ENCODE peak calls at places on chromosomes 3 and 15, in six cellular contexts. One of them, this sample, is unnamed.

GRCh38 chr3:53816430-53816829 is 29.8 kb downstream of the CHDH start:
- DNase-seq in RWPE1: no peak
- DNase-seq in GM20000: no peak
- DNase-seq in upper lobe of right lung: no peak
- DNase-seq in GM06990: no peak
- DNase-seq in testis: peak
- DNase-seq in this sample: no peak

GRCh38 chr15:92634641-92635272 is 20.8 kb downstream of the FAM174B start:
- DNase-seq in GM20000: no peak
- DNase-seq in upper lobe of right lung: no peak
- DNase-seq in RWPE1: no peak
- DNase-seq in GM06990: no peak
- DNase-seq in testis: no peak
- DNase-seq in this sample: no peak

GRCh38 chr3:166917437-166917836 is 462.7 kb downstream of the ZBBX start:
- DNase-seq in RWPE1: no peak
- DNase-seq in testis: no peak
- DNase-seq in GM20000: no peak
- DNase-seq in GM06990: no peak
- DNase-seq in upper lobe of right lung: no peak
- DNase-seq in this sample: no peak

GRCh38 chr15:90871716-90872480 is 3.5 kb downstream of the FURIN start:
- DNase-seq in upper lobe of right lung: no peak
- DNase-seq in RWPE1: peak
- DNase-seq in GM20000: peak
- DNase-seq in testis: peak
- DNase-seq in GM06990: no peak
- DNase-seq in this sample: peak

GRCh38 chr3:21174461-21174860 is 576.5 kb downstream of the ZNF385D start:
- DNase-seq in GM20000: no peak
- DNase-seq in GM06990: no peak
- DNase-seq in upper lobe of right lung: no peak
- DNase-seq in RWPE1: no peak
- DNase-seq in testis: no peak
- DNase-seq in this sample: no peak

GRCh38 chr3:186268616-186269448 is 93.2 kb downstream of the DGKG start:
- DNase-seq in RWPE1: no peak
- DNase-seq in upper lobe of right lung: no peak
- DNase-seq in GM06990: no peak
- DNase-seq in testis: no peak
- DNase-seq in GM20000: no peak
- DNase-seq in this sample: no peak

GRCh38 chr3:146093928-146094327 is 67.1 kb downstream of the PLOD2 start:
- DNase-seq in GM20000: no peak
- DNase-seq in testis: no peak
- DNase-seq in upper lobe of right lung: no peak
- DNase-seq in GM06990: no peak
- DNase-seq in RWPE1: no peak
- DNase-seq in this sample: no peak

GRCh38 chr3:45064512-45065372 is 38.6 kb downstream of the CLEC3B start:
- DNase-seq in GM06990: no peak
- DNase-seq in testis: no peak
- DNase-seq in GM20000: no peak
- DNase-seq in RWPE1: no peak
- DNase-seq in upper lobe of right lung: no peak
- DNase-seq in this sample: no peak

GRCh38 chr3:133540896-133541674 is 32.4 kb upstream of the CDV3 start:
- DNase-seq in testis: no peak
- DNase-seq in RWPE1: no peak
- DNase-seq in upper lobe of right lung: no peak
- DNase-seq in GM06990: peak
- DNase-seq in GM20000: peak
- DNase-seq in this sample: peak

GRCh38 chr3:144821583-144821982 is 850.0 kb downstream of the DIPK2A start:
- DNase-seq in RWPE1: no peak
- DNase-seq in testis: no peak
- DNase-seq in GM20000: no peak
- DNase-seq in GM06990: no peak
- DNase-seq in upper lobe of right lung: no peak
- DNase-seq in this sample: no peak

GRCh38 chr3:112089956-112090898 is 4.0 kb downstream of the C3orf52 start:
- DNase-seq in GM06990: no peak
- DNase-seq in RWPE1: no peak
- DNase-seq in GM20000: no peak
- DNase-seq in upper lobe of right lung: no peak
- DNase-seq in testis: no peak
- DNase-seq in this sample: no peak

GRCh38 chr3:117681619-117682018 is 972.0 kb downstream of the TUSC7 start:
- DNase-seq in RWPE1: peak
- DNase-seq in GM20000: no peak
- DNase-seq in GM06990: no peak
- DNase-seq in testis: no peak
- DNase-seq in upper lobe of right lung: no peak
- DNase-seq in this sample: no peak

GRCh38 chr15:60993008-60993407 is 236.1 kb downstream of the RORA start:
- DNase-seq in GM06990: no peak
- DNase-seq in upper lobe of right lung: no peak
- DNase-seq in GM20000: no peak
- DNase-seq in RWPE1: no peak
- DNase-seq in testis: no peak
- DNase-seq in this sample: no peak

GRCh38 chr3:44130249-44130648 is 111.4 kb upstream of the TOPAZ1 start:
- DNase-seq in RWPE1: no peak
- DNase-seq in GM20000: peak
- DNase-seq in testis: no peak
- DNase-seq in GM06990: no peak
- DNase-seq in upper lobe of right lung: no peak
- DNase-seq in this sample: no peak

GRCh38 chr3:112446343-112446742 is 52.9 kb downstream of the BTLA start:
- DNase-seq in testis: no peak
- DNase-seq in GM06990: no peak
- DNase-seq in RWPE1: no peak
- DNase-seq in GM20000: no peak
- DNase-seq in upper lobe of right lung: no peak
- DNase-seq in this sample: no peak

GRCh38 chr15:93041159-93041547 is 47.9 kb downstream of the RGMA start:
- DNase-seq in GM06990: no peak
- DNase-seq in upper lobe of right lung: no peak
- DNase-seq in GM20000: no peak
- DNase-seq in RWPE1: no peak
- DNase-seq in testis: no peak
- DNase-seq in this sample: no peak

GRCh38 chr3:79378064-79378463 is 389.7 kb downstream of the ROBO1 start:
- DNase-seq in upper lobe of right lung: no peak
- DNase-seq in GM06990: no peak
- DNase-seq in GM20000: no peak
- DNase-seq in RWPE1: no peak
- DNase-seq in testis: no peak
- DNase-seq in this sample: no peak

GRCh38 chr3:30548605-30549004 is 57.8 kb upstream of the TGFBR2 start:
- DNase-seq in testis: peak
- DNase-seq in RWPE1: peak
- DNase-seq in GM06990: peak
- DNase-seq in upper lobe of right lung: no peak
- DNase-seq in GM20000: no peak
- DNase-seq in this sample: no peak

GRCh38 chr3:59425371-59425770 is 375.5 kb upstream of the CFAP20DC start:
- DNase-seq in upper lobe of right lung: no peak
- DNase-seq in GM06990: no peak
- DNase-seq in testis: peak
- DNase-seq in RWPE1: peak
- DNase-seq in GM20000: no peak
- DNase-seq in this sample: no peak

GRCh38 chr15:82540055-82540983 is at the start of gene RPS17:
- DNase-seq in testis: peak
- DNase-seq in upper lobe of right lung: peak
- DNase-seq in RWPE1: peak
- DNase-seq in GM06990: peak
- DNase-seq in GM20000: peak
- DNase-seq in this sample: peak

GRCh38 chr3:53236112-53236841 is 19.5 kb downstream of the TKT start:
- DNase-seq in upper lobe of right lung: peak
- DNase-seq in testis: peak
- DNase-seq in RWPE1: peak
- DNase-seq in GM06990: no peak
- DNase-seq in GM20000: no peak
- DNase-seq in this sample: no peak

GRCh38 chr3:98809561-98809960 is 46.4 kb downstream of the ST3GAL6 start:
- DNase-seq in testis: no peak
- DNase-seq in RWPE1: no peak
- DNase-seq in upper lobe of right lung: no peak
- DNase-seq in GM20000: peak
- DNase-seq in GM06990: no peak
- DNase-seq in this sample: no peak

GRCh38 chr3:4864503-4864902 is 114.7 kb upstream of the BHLHE40 start:
- DNase-seq in GM20000: no peak
- DNase-seq in testis: no peak
- DNase-seq in upper lobe of right lung: no peak
- DNase-seq in RWPE1: no peak
- DNase-seq in GM06990: no peak
- DNase-seq in this sample: no peak

GRCh38 chr3:47578119-47578630 is 490 bp downstream of the CSPG5 start:
- DNase-seq in GM06990: peak
- DNase-seq in testis: peak
- DNase-seq in upper lobe of right lung: peak
- DNase-seq in RWPE1: peak
- DNase-seq in GM20000: peak
- DNase-seq in this sample: peak

GRCh38 chr15:52076889-52077781 is 35.4 kb downstream of the BCL2L10 start:
- DNase-seq in GM20000: peak
- DNase-seq in upper lobe of right lung: no peak
- DNase-seq in RWPE1: peak
- DNase-seq in testis: no peak
- DNase-seq in GM06990: no peak
- DNase-seq in this sample: no peak

DNA sequence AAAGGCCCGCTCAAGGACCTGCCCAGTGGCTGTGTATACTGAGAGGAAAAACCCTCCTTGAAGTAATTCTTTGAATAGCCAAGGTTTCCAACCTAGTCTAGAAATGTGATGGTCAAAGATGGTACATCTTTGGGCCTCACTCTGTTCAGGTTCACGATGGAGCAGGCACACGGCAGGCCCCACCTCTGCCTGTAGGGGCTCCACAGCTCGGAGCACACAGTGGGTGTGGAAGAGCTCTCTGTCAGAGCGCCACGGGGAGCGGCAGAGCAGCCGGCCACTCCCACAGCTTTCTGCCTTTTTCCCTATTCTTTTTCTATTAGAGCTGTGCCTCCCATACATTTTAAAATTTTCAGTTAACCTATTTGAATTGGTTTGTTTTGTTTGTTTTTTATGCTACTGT is 89.5 kb downstream of the CTNNB1 start:
- DNase-seq in testis: no peak
- DNase-seq in GM06990: no peak
- DNase-seq in upper lobe of right lung: no peak
- DNase-seq in RWPE1: no peak
- DNase-seq in GM20000: no peak
- DNase-seq in this sample: no peak
- TF ChIP-seq CTCF in testis: no peak
- TF ChIP-seq CTCF in GM06990: no peak
- TF ChIP-seq CTCF in upper lobe of right lung: no peak
- TF ChIP-seq CTCF in RWPE1: no peak
- TF ChIP-seq CTCF in GM20000: no peak
- TF ChIP-seq CTCF in this sample: no peak

GRCh38 chr3:29324180-29324651 is 43.3 kb downstream of the RBMS3 start:
- DNase-seq in RWPE1: no peak
- DNase-seq in GM20000: peak
- DNase-seq in GM06990: peak
- DNase-seq in testis: peak
- DNase-seq in upper lobe of right lung: peak
- DNase-seq in this sample: peak
- TF ChIP-seq CTCF in RWPE1: no peak
- TF ChIP-seq CTCF in GM20000: no peak
- TF ChIP-seq CTCF in GM06990: no peak
- TF ChIP-seq CTCF in testis: no peak
- TF ChIP-seq CTCF in upper lobe of right lung: no peak
- TF ChIP-seq CTCF in this sample: no peak

GRCh38 chr3:190697502-190697830 is 165.0 kb downstream of the GMNC start:
- DNase-seq in GM20000: no peak
- DNase-seq in GM06990: no peak
- DNase-seq in RWPE1: no peak
- DNase-seq in testis: no peak
- DNase-seq in upper lobe of right lung: no peak
- DNase-seq in this sample: no peak
- TF ChIP-seq CTCF in GM20000: no peak
- TF ChIP-seq CTCF in GM06990: no peak
- TF ChIP-seq CTCF in RWPE1: peak
- TF ChIP-seq CTCF in testis: no peak
- TF ChIP-seq CTCF in upper lobe of right lung: no peak
- TF ChIP-seq CTCF in this sample: no peak

GRCh38 chr3:128226794-128227399 is 73.6 kb downstream of the EEFSEC start:
- DNase-seq in testis: peak
- DNase-seq in GM06990: peak
- DNase-seq in RWPE1: peak
- DNase-seq in GM20000: peak
- DNase-seq in upper lobe of right lung: no peak
- DNase-seq in this sample: peak
- TF ChIP-seq CTCF in testis: peak
- TF ChIP-seq CTCF in GM06990: peak
- TF ChIP-seq CTCF in RWPE1: peak
- TF ChIP-seq CTCF in GM20000: peak
- TF ChIP-seq CTCF in upper lobe of right lung: peak
- TF ChIP-seq CTCF in this sample: peak

GRCh38 chr3:34882764-34883163 is 756.6 kb upstream of the ARPP21 start:
- DNase-seq in GM06990: no peak
- DNase-seq in GM20000: no peak
- DNase-seq in testis: no peak
- DNase-seq in upper lobe of right lung: no peak
- DNase-seq in RWPE1: no peak
- DNase-seq in this sample: no peak
- TF ChIP-seq CTCF in GM06990: no peak
- TF ChIP-seq CTCF in GM20000: no peak
- TF ChIP-seq CTCF in testis: no peak
- TF ChIP-seq CTCF in upper lobe of right lung: no peak
- TF ChIP-seq CTCF in RWPE1: no peak
- TF ChIP-seq CTCF in this sample: no peak

GRCh38 chr15:69525543-69525942 is 72.9 kb downstream of the RPLP1 start:
- DNase-seq in testis: peak
- DNase-seq in RWPE1: no peak
- DNase-seq in GM06990: no peak
- DNase-seq in upper lobe of right lung: no peak
- DNase-seq in GM20000: no peak
- DNase-seq in this sample: no peak
- TF ChIP-seq CTCF in testis: no peak
- TF ChIP-seq CTCF in RWPE1: no peak
- TF ChIP-seq CTCF in GM06990: no peak
- TF ChIP-seq CTCF in upper lobe of right lung: no peak
- TF ChIP-seq CTCF in GM20000: no peak
- TF ChIP-seq CTCF in this sample: no peak

This sample was measured in GM13977.